ENCODE peak calls at places on chromosomes 4 and X, in nine cellular contexts. F, K, Y, A, W, M, V, I and L are unnamed samples.

GRCh38 chr4:5878359-5878758 is 14.5 kb downstream of the CRMP1 start:
- DNase-seq in F (no peak), K (no peak), Y (no peak), A (no peak), W (no peak), M (no peak), V (no peak), I (no peak), L (no peak)

GRCh38 chrX:151984328-151984727 is 9.9 kb upstream of the GABRE start:
- DNase-seq in F (peak; percentile 33), K (peak; percentile 88), Y (no peak), A (peak; percentile 92), W (peak; percentile 84), M (no peak), V (no peak), I (peak; percentile 94), L (no peak)

GRCh38 chrX:19673334-19674040 is 158.2 kb upstream of the MAP3K15 start:
- DNase-seq in F (peak; percentile 92), K (peak; percentile 94), Y (peak; percentile 82), A (peak; percentile 93), W (peak; percentile 80), M (no peak), V (no peak), I (peak; percentile 73), L (no peak)

GRCh38 chr4:146247356-146247755 is 33.0 kb downstream of the REELD1 start:
- DNase-seq in F (no peak), K (peak; percentile 20), Y (no peak), A (no peak), W (no peak), M (no peak), V (no peak), I (no peak), L (no peak)

GRCh38 chr4:168540865-168541607 is 44.2 kb downstream of the PALLD start:
- DNase-seq in F (no peak), K (no peak), Y (peak; percentile 36), A (peak; percentile 70), W (no peak), M (no peak), V (no peak), I (no peak), L (no peak)

GRCh38 chr4:601612-602558 is 23.5 kb upstream of the PDE6B start:
- DNase-seq in F (no peak), K (no peak), Y (no peak), A (no peak), W (no peak), M (no peak), V (no peak), I (no peak), L (no peak)

GRCh38 chr4:183165371-183165770 is 66.3 kb downstream of the WWC2 start:
- DNase-seq in F (no peak), K (peak; percentile 38), Y (no peak), A (no peak), W (no peak), M (no peak), V (no peak), I (no peak), L (no peak)

GRCh38 chrX:69493193-69493592 is 10.9 kb upstream of the NALF2 start:
- DNase-seq in F (no peak), K (peak; percentile 9), Y (peak; percentile 33), A (no peak), W (peak; percentile 20), M (no peak), V (peak; percentile 69), I (peak; percentile 1), L (peak; percentile 45)

GRCh38 chr4:58138786-58139185 is 1028.6 kb upstream of the IGFBP7 start:
- DNase-seq in F (no peak), K (no peak), Y (no peak), A (no peak), W (no peak), M (no peak), V (no peak), I (no peak), L (no peak)

GRCh38 chr4:120071192-120071795 is 4.6 kb upstream of the MAD2L1 start:
- DNase-seq in F (peak; percentile 88), K (peak; percentile 73), Y (peak; percentile 57), A (peak; percentile 38), W (peak; percentile 38), M (peak; percentile 69), V (peak; percentile 59), I (peak; percentile 72), L (peak; percentile 74)

GRCh38 chrX:6026980-6027379 is 201.7 kb downstream of the NLGN4X start:
- DNase-seq in F (no peak), K (no peak), Y (no peak), A (no peak), W (no peak), M (no peak), V (peak; percentile 38), I (no peak), L (no peak)

GRCh38 chr4:4860381-4860802 is 927 bp downstream of the MSX1 start:
- DNase-seq in F (no peak), K (no peak), Y (no peak), A (no peak), W (no peak), M (no peak), V (no peak), I (peak; percentile 23), L (peak; percentile 30)

GRCh38 chr4:4861592-4862551 is 2.4 kb downstream of the MSX1 start:
- DNase-seq in F (no peak), K (no peak), Y (no peak), A (no peak), W (no peak), M (no peak), V (peak; percentile 47), I (no peak), L (no peak)

GRCh38 chr4:4859799-4860380 is 425 bp downstream of the MSX1 start:
- DNase-seq in F (no peak), K (peak; percentile 66), Y (no peak), A (no peak), W (no peak), M (no peak), V (peak; percentile 43), I (peak; percentile 13), L (peak; percentile 39)

GRCh38 chr4:4859010-4859798 is at the start of gene MSX1:
- DNase-seq in F (peak; percentile 69), K (peak; percentile 96), Y (peak; percentile 60), A (peak; percentile 67), W (peak; percentile 82), M (no peak), V (peak; percentile 96), I (peak; percentile 73), L (peak; percentile 89)

GRCh38 chr4:4860803-4861591 is 1.5 kb downstream of the MSX1 start:
- DNase-seq in F (no peak), K (peak; percentile 77), Y (no peak), A (no peak), W (no peak), M (no peak), V (peak; percentile 76), I (peak; percentile 51), L (no peak)
- TF ChIP-seq EZH2 in F (no peak), K (no peak), Y (no peak), A (peak; percentile 24), W (peak; percentile 50), M (no peak), V (peak; percentile 7), I (no peak), L (no peak)

DNA sequence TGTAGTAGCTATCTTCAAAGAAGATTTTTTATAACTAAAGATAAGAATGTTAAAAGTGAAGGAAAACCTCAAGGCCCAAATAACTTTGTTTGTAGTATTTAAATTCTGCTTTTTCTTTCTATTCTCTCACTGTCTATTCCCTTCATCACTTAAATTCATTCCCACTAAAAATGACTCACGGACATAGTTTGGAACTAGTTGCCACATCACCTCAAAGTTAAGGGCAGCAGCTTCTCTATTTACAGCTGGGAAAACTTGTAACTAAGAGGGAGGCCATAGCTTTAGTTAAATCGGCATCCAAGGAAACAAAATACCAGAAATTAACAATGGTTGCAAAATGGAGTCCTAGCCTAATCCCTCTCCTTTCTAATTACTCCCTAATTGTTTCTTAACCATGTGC is 325.4 kb upstream of the MAGEB2 start:
- DNase-seq in F (peak; percentile 6), K (peak; percentile 53), Y (no peak), A (peak; percentile 39), W (no peak), M (no peak), V (peak; percentile 22), I (no peak), L (no peak)
- H3K9ac ChIP-seq in F (no peak overlapping the region), K (peak overlapping the region; percentile 29), Y (no peak overlapping the region), A (no peak overlapping the region), W (no peak overlapping the region), M (no peak overlapping the region), V (no peak overlapping the region), I (no peak overlapping the region), L (no peak overlapping the region)

DNA sequence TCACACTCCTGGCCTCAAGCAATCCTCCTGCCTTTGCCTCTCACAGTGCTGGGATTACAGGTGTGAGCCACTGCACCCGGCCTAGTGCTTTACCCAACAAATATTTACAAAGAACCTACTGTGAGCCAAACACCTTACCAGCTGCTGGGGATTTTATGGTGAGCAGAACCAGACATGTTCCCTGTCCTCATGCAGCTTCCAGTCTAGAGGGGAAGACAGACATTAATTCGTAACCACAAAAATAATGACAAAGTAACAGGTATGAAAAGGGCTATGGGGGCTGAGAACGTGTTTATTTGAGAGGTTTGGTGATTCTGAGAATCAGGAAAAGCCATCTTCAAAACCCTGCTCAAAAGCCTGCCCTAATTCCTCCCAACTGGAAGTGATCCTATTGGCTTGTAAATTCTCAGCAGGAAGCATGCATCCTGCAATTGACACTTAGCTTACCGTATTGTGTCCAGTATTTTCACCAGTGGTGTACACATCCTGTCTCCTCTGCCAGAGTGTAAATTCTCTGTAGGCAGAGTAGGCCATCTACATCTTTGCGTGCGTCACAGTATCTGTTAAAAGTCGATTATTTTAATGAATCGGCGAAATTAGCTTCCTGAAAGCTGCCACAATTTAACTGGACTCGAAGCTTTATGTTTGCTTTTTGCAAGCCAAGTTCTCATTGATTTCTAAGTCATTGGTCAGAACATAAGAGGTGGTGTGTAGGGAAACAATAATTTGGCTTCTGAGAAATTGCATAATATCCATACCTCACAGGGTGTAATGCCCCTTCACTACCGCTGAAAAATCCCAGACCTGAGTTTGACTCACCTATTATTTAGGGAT is 67.0 kb downstream of the TMEM156 start:
- DNase-seq in F (no peak), K (no peak), Y (no peak), A (no peak), W (no peak), M (no peak), V (no peak), I (no peak), L (no peak)
- H3K4me3 ChIP-seq in F (no peak overlapping the region), K (no peak overlapping the region), Y (no peak overlapping the region), A (no peak overlapping the region), W (no peak overlapping the region), M (no peak overlapping the region), V (no peak overlapping the region), I (no peak overlapping the region), L (no peak overlapping the region)

DNA sequence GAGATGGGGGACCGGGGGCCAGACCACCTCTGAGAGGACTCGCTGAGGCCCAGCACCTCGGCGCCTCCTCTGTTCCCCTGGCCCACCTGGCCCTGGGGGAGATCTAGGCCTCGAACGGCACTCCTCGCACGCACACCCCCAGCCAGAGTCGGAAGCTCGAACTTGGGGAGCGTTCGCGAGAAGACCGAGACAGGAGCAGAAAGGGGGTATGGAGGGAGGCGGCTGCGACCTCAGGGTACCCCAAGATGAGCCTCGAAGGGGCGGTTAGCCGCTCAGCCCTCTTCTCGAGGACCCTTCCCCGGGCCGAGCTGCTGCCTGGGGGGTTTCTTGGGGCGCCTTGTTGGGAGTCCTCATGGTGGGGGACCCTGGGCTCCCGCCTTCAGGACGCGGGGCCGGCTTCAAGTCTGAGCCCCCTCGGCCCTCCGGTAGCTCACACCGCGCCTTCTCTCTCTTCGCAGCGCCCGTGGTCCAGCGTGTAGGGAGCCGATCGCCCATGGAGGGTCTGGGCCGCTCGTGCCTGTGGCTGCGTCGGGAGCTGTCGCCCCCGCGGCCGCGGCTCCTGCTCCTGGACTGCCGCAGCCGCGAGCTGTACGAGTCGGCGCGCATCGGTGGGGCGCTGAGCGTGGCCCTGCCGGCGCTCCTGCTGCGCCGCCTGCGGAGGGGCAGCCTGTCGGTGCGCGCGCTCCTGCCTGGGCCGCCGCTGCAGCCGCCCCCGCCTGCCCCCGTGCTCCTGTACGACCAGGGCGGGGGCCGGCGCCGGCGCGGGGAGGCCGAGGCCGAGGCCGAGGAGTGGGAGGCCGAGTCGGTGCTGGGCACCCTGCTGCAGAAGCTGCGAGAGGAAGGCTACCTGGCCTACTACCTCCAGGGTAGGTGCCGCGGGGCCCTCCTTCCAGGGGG is 706 bp downstream of the DUSP9 start:
- DNase-seq in F (no peak), K (peak; percentile 13), Y (no peak), A (no peak), W (no peak), M (no peak), V (peak; percentile 47), I (no peak), L (no peak)
- TF ChIP-seq EZH2 in F (peak; percentile 66), K (no peak), Y (no peak), A (peak; percentile 64), W (no peak), M (no peak), V (peak; percentile 85), I (peak; percentile 90), L (no peak)